ENCODE peak calls at places on chromosomes 11 and 22, in nine cellular contexts. U is fibroblast of mammary gland, F is NCI-H1105 treated with DMSO at 0.1 percent for 48 hours, T is cardiac fibroblast, E is A549, P is GF-D8, K is chondrocyte, G is ureter, Y is ACHN. C is an unnamed sample.

GRCh38 chr11:22785251-22785650 is 44.4 kb downstream of the SVIP start:
- DNase-seq in Y (no peak), U (peak; percentile 9), K (no peak), T (peak; percentile 85), G (no peak), F (no peak), E (no peak), P (no peak), C (no peak)

GRCh38 chr11:112599265-112599664 is 338.6 kb upstream of the PLET1 start:
- DNase-seq in U (no peak), F (no peak), G (no peak), E (no peak), K (no peak), P (no peak), Y (no peak), T (no peak), C (no peak)

GRCh38 chr11:117282956-117283355 is 8.2 kb upstream of the BACE1-AS start:
- DNase-seq in G (no peak), P (no peak), U (no peak), F (no peak), K (no peak), T (no peak), Y (no peak), E (no peak), C (no peak)

GRCh38 chr11:14623036-14623435 is 20.6 kb upstream of the PDE3B start:
- DNase-seq in K (no peak), F (no peak), T (no peak), G (no peak), Y (no peak), P (no peak), U (no peak), E (no peak), C (no peak)

GRCh38 chr11:15972838-15973237 is 383.5 kb downstream of the SOX6 start:
- DNase-seq in Y (no peak), F (no peak), G (no peak), E (no peak), T (no peak), K (no peak), P (no peak), U (no peak), C (no peak)

GRCh38 chr11:81839016-81839415 is 894.6 kb downstream of the FAM181B start:
- DNase-seq in F (no peak), K (no peak), T (no peak), E (no peak), Y (no peak), U (no peak), P (no peak), G (no peak), C (no peak)

GRCh38 chr11:43924112-43924855 is 18.2 kb upstream of the C11orf96 start:
- DNase-seq in G (no peak), U (no peak), K (no peak), E (no peak), Y (no peak), P (no peak), T (no peak), F (no peak), C (no peak)

GRCh38 chr11:96228472-96228871 is 114.5 kb downstream of the MAML2 start:
- DNase-seq in T (peak; percentile 97), P (no peak), E (no peak), K (no peak), Y (peak; percentile 82), G (peak; percentile 71), F (no peak), U (peak; percentile 88), C (no peak)

GRCh38 chr22:45651931-45652528 is 19.6 kb upstream of the ATXN10 start:
- DNase-seq in F (no peak), Y (no peak), G (no peak), K (no peak), E (no peak), T (no peak), U (no peak), P (no peak), C (no peak)

GRCh38 chr11:131601586-131601985 is 231.2 kb downstream of the NTM start:
- DNase-seq in K (no peak), F (no peak), T (no peak), E (no peak), G (no peak), Y (no peak), U (no peak), P (no peak), C (no peak)

GRCh38 chr11:46183819-46184218 is 62.6 kb upstream of the PHF21A start:
- DNase-seq in Y (no peak), K (no peak), G (no peak), F (no peak), E (no peak), T (peak; percentile 60), U (peak; percentile 57), P (no peak), C (no peak)

GRCh38 chr11:201936-202335 is 5.3 kb downstream of the BET1L start:
- DNase-seq in E (no peak), T (no peak), Y (no peak), K (peak; percentile 22), G (no peak), U (no peak), F (no peak), P (peak; percentile 3), C (no peak)

GRCh38 chr11:70556884-70557741 is 158.8 kb downstream of the CTTN start:
- DNase-seq in E (no peak), F (no peak), K (no peak), U (peak; percentile 8), T (no peak), P (no peak), Y (no peak), G (no peak), C (no peak)

GRCh38 chr11:1875093-1875785 is 16.5 kb downstream of the PRR33 start:
- DNase-seq in U (peak; percentile 35), G (no peak), F (peak; percentile 55), Y (no peak), P (no peak), K (peak; percentile 94), E (no peak), T (no peak), C (peak; percentile 14)

GRCh38 chr22:45878901-45879551 is 97.9 kb downstream of the WNT7B start:
- DNase-seq in F (peak; percentile 76), Y (no peak), T (no peak), G (peak; percentile 36), U (no peak), P (no peak), E (no peak), K (peak; percentile 83), C (no peak)

GRCh38 chr11:78995166-78995565 is 420.5 kb upstream of the NARS2 start:
- DNase-seq in P (no peak), U (no peak), T (no peak), E (no peak), G (no peak), Y (no peak), K (no peak), F (no peak), C (no peak)

GRCh38 chr22:42994917-42995562 is 19.9 kb downstream of the PACSIN2 start:
- DNase-seq in U (peak; percentile 95), P (peak; percentile 90), T (peak; percentile 96), F (no peak), K (no peak), Y (peak; percentile 82), E (peak; percentile 71), G (peak; percentile 82), C (no peak)

GRCh38 chr11:117197006-117197405 is 2.2 kb upstream of the TAGLN start:
- DNase-seq in F (no peak), Y (no peak), E (no peak), G (no peak), T (no peak), P (no peak), K (no peak), U (no peak), C (no peak)

GRCh38 chr11:119673389-119674336 is 55.3 kb downstream of the NECTIN1 start:
- DNase-seq in T (no peak), U (no peak), E (no peak), Y (peak; percentile 3), G (no peak), P (peak; percentile 100), F (no peak), K (no peak), C (no peak)

GRCh38 chr11:110173775-110174644 is 80.8 kb downstream of the ZC3H12C start:
- DNase-seq in K (no peak), F (no peak), Y (peak; percentile 14), P (no peak), U (peak; percentile 83), G (peak; percentile 67), E (peak; percentile 51), T (peak; percentile 86), C (peak; percentile 33)

C was measured in NCI-H1092 treated with DMSO at 0.1 percent for 48 hours.